ENCODE peak calls at places on chromosome 5, in six cellular contexts. Y is K562, A is GM12878, E is A549, P is tibial nerve, M is suprapubic skin. K is an unnamed sample.

GRCh38 chr5:93632327-93632726 is 49.3 kb downstream of the NR2F1 start:
- DNase-seq in Y (no peak), E (no peak), P (no peak), A (no peak), M (no peak), K (no peak)

GRCh38 chr5:1535646-1536045 is 11.9 kb upstream of the LPCAT1 start:
- DNase-seq in E (no peak), P (no peak), A (no peak), Y (no peak), M (no peak), K (no peak)

GRCh38 chr5:34609951-34610431 is 46.1 kb upstream of the RAI14 start:
- DNase-seq in A (no peak), Y (no peak), E (no peak), P (no peak), M (no peak), K (no peak)

GRCh38 chr5:7186818-7187217 is 209.1 kb upstream of the ADCY2 start:
- DNase-seq in Y (no peak), A (no peak), E (no peak), P (no peak), M (no peak), K (no peak)

GRCh38 chr5:31023105-31023504 is 170.4 kb upstream of the CDH6 start:
- DNase-seq in P (no peak), A (no peak), Y (no peak), M (no peak), E (no peak), K (no peak)

GRCh38 chr5:139908749-139909148 is 113.1 kb downstream of the PSD2 start:
- DNase-seq in P (no peak), E (no peak), Y (no peak), A (no peak), M (no peak), K (peak; percentile 13)

GRCh38 chr5:14870347-14871083 is 1.1 kb downstream of the ANKH start:
- DNase-seq in A (no peak), P (no peak), M (no peak), Y (no peak), E (no peak), K (peak; percentile 31)

GRCh38 chr5:178825444-178825843 is 34.3 kb upstream of the ZNF354B start:
- DNase-seq in M (no peak), Y (no peak), E (no peak), A (no peak), P (no peak), K (no peak)

GRCh38 chr5:150498501-150498900 is 9.4 kb upstream of the NDST1 start:
- DNase-seq in Y (no peak), E (no peak), M (no peak), P (no peak), A (no peak), K (no peak)
- H3K4me1 ChIP-seq in Y (peaks cover 33% of the 10 kb centered on the region), E (peaks cover 79% of the 10 kb centered on the region), M (peaks cover 85% of the 10 kb centered on the region), P (no peaks in the 10 kb centered on the region), A (no peaks in the 10 kb centered on the region), K (peaks cover 82% of the 10 kb centered on the region)

DNA sequence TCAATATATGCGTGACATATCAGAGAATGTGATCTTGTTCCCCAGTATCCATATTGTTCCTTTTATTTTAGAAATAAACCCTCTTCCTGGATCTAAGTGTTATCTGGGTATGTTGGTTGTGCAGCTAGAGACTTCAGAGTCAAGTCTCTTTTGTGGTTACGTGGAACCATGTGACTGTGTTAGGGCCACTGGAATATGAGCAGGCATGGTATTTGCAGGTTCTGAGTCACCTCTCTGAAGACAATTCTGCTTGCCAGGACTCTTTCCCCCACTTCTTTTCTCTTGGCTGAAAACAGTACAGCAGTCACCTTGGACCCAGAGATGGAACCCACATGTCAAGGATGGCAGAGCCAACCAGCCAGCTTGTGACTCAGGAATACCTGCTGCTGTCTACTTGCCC is 59.7 kb downstream of the ATP10B start:
- DNase-seq in A (no peak), P (no peak), Y (no peak), E (no peak), M (no peak), K (no peak)
- TF ChIP-seq EP300 in A (no peak), P (no peak), Y (no peak), E (no peak), M (no peak), K (no peak)

GRCh38 chr5:171434874-171435273 is 15.4 kb downstream of the FGF18 start:
- DNase-seq in M (no peak), Y (no peak), A (no peak), P (no peak), E (no peak), K (no peak)

GRCh38 chr5:171433952-171434676 is 14.7 kb downstream of the FGF18 start:
- DNase-seq in M (no peak), E (no peak), A (no peak), Y (no peak), P (no peak), K (no peak)

GRCh38 chr5:171437286-171437821 is 17.9 kb downstream of the FGF18 start:
- DNase-seq in M (no peak), A (no peak), Y (no peak), E (no peak), P (no peak), K (peak; percentile 36)

GRCh38 chr5:171436804-171437285 is 17.4 kb downstream of the FGF18 start:
- DNase-seq in A (no peak), E (no peak), Y (no peak), P (no peak), M (no peak), K (peak; percentile 43)

DNA sequence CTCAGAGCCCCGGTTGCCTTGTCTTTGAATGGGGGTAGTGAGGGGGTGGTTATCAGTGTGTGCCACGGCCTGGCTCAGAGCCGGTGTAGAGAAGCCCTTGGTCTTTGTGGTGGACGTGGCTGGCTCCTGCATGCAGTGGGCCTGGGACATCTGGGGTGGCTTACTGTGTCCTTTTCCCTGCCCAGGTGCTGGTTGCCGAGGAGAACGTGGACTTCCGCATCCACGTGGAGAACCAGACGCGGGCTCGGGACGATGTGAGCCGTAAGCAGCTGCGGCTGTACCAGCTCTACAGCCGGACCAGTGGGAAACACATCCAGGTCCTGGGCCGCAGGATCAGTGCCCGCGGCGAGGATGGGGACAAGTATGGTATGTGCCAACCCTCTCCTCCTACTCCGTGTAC is 16.5 kb downstream of the FGF18 start:
- DNase-seq in E (no peak), A (no peak), M (no peak), Y (no peak), P (no peak), K (no peak)
- H3K4me3 ChIP-seq in E (no peak overlapping the region), A (no peak overlapping the region), M (no peak overlapping the region), Y (no peak overlapping the region), P (no peak overlapping the region), K (no peak overlapping the region)

GRCh38 chr5:149453618-149454415 is 74.7 kb upstream of the IL17B start:
- DNase-seq in P (no peak), A (no peak), M (no peak), Y (no peak), E (no peak), K (no peak)
- H3K4me1 ChIP-seq in P (no peaks in the 10 kb centered on the region), A (no peaks in the 10 kb centered on the region), M (peaks cover 38% of the 10 kb centered on the region), Y (peaks cover 51% of the 10 kb centered on the region), E (peaks cover 28% of the 10 kb centered on the region), K (peaks cover 49% of the 10 kb centered on the region)

K was measured in stomach.